ENCODE peak calls at places on chromosome 7, in eight cellular contexts. X is endothelial cell, K is cardiac muscle cell, I is choroid plexus epithelial cell, F is Calu3, N is heart left ventricle, L is hepatocyte, S is colonic mucosa. G is an unnamed sample.

GRCh38 chr7:128920913-128921582 is 10.5 kb upstream of the KCP start:
- DNase-seq in I (no peak), F (no peak), L (no peak), K (no peak), N (peak), S (no peak), X (no peak), G (peak)

GRCh38 chr7:102285541-102286236 is 979 bp upstream of the SH2B2 start:
- DNase-seq in K (no peak), X (no peak), S (no peak), L (no peak), I (no peak), F (no peak), N (no peak), G (no peak)

GRCh38 chr7:84025332-84025927 is 169.2 kb downstream of the SEMA3A start:
- DNase-seq in F (peak), X (no peak), K (peak), S (no peak), L (peak), I (peak), N (peak), G (no peak)

GRCh38 chr7:44891791-44892190 is 6.5 kb upstream of the PURB start:
- DNase-seq in N (no peak), S (no peak), L (no peak), F (peak), X (no peak), I (no peak), K (no peak), G (no peak)

GRCh38 chr7:155369766-155370165 is 72.1 kb downstream of the INSIG1 start:
- DNase-seq in X (no peak), I (no peak), S (no peak), N (no peak), K (no peak), L (no peak), F (no peak), G (no peak)

GRCh38 chr7:124369310-124369709 is 336.4 kb upstream of the TMEM229A start:
- DNase-seq in S (no peak), N (no peak), F (no peak), X (no peak), K (no peak), L (no peak), I (no peak), G (no peak)

GRCh38 chr7:140027866-140028265 is 34.9 kb downstream of the PARP12 start:
- DNase-seq in I (no peak), X (no peak), S (no peak), L (no peak), K (no peak), F (no peak), N (no peak), G (no peak)

GRCh38 chr7:134988161-134988560 is 1.9 kb downstream of the AGBL3 start:
- DNase-seq in X (no peak), N (no peak), K (no peak), L (no peak), I (no peak), F (no peak), S (no peak), G (no peak)

GRCh38 chr7:158795272-158795671 is 34.0 kb downstream of the ESYT2 start:
- DNase-seq in L (no peak), K (no peak), S (no peak), F (no peak), X (no peak), I (no peak), N (no peak), G (no peak)

GRCh38 chr7:131174855-131175254 is 152.8 kb upstream of the MKLN1 start:
- DNase-seq in F (no peak), I (no peak), K (no peak), X (no peak), S (no peak), N (no peak), L (no peak), G (no peak)

GRCh38 chr7:67346126-67346525 is 349.5 kb downstream of the TYW1 start:
- DNase-seq in I (no peak), X (no peak), N (no peak), S (peak), F (no peak), K (no peak), L (no peak), G (no peak)

GRCh38 chr7:16428672-16429071 is 7.3 kb upstream of the CRPPA start:
- DNase-seq in F (peak), X (no peak), K (peak), N (no peak), S (peak), I (peak), L (no peak), G (peak)

GRCh38 chr7:96312502-96312901 is 9.4 kb downstream of the SLC25A13 start:
- DNase-seq in I (no peak), N (no peak), X (no peak), F (no peak), K (no peak), S (no peak), L (no peak), G (no peak)

GRCh38 chr7:128922496-128923410 is 12.2 kb upstream of the KCP start:
- DNase-seq in X (peak), S (no peak), F (no peak), I (no peak), L (no peak), K (no peak), N (peak), G (no peak)

GRCh38 chr7:134618756-134619530 is 27.7 kb upstream of the BPGM start:
- DNase-seq in S (no peak), I (peak), K (peak), L (no peak), N (no peak), F (no peak), X (no peak), G (no peak)

GRCh38 chr7:159141159-159141558 is 3.5 kb downstream of the VIPR2 start:
- DNase-seq in S (no peak), L (no peak), K (no peak), N (peak), I (no peak), X (no peak), F (no peak), G (peak)

GRCh38 chr7:106720641-106721040 is 59.7 kb upstream of the CCDC71L start:
- DNase-seq in L (no peak), S (no peak), N (no peak), K (no peak), F (no peak), X (no peak), I (no peak), G (no peak)

GRCh38 chr7:72053273-72053672 is 358.9 kb downstream of the CALN1 start:
- DNase-seq in X (no peak), N (no peak), S (no peak), L (no peak), I (no peak), F (no peak), K (no peak), G (no peak)

GRCh38 chr7:68063171-68063570 is 1066.5 kb downstream of the TYW1 start:
- DNase-seq in L (peak), K (peak), X (no peak), N (no peak), F (no peak), I (no peak), S (no peak), G (no peak)

GRCh38 chr7:67758551-67758950 is 761.9 kb downstream of the TYW1 start:
- DNase-seq in L (no peak), N (no peak), X (no peak), K (no peak), I (no peak), F (no peak), S (no peak), G (no peak)

GRCh38 chr7:11486271-11486670 is 345.7 kb downstream of the THSD7A start:
- DNase-seq in K (peak), N (no peak), X (no peak), F (no peak), I (peak), L (no peak), S (no peak), G (no peak)

GRCh38 chr7:45088821-45089313 is at the start of gene NACAD:
- DNase-seq in S (no peak), I (no peak), F (no peak), N (peak), K (peak), L (peak), X (no peak), G (peak)

GRCh38 chr7:156120552-156120951 is 308.3 kb upstream of the SHH start:
- DNase-seq in F (no peak), L (no peak), X (no peak), I (no peak), N (no peak), K (no peak), S (no peak), G (no peak)

GRCh38 chr7:8258166-8258565 is 3.8 kb downstream of the ICA1 start:
- DNase-seq in N (no peak), X (no peak), L (no peak), F (no peak), K (no peak), I (no peak), S (no peak), G (no peak)

GRCh38 chr7:17991866-17992648 is 35.6 kb downstream of the PRPS1L1 start:
- DNase-seq in N (no peak), K (no peak), L (no peak), S (peak), I (peak), F (no peak), X (peak), G (no peak)
- TF ChIP-seq CTCF in N (peak), K (peak), L (peak), S (peak), I (peak), F (peak), X (peak), G (no peak)

GRCh38 chr7:25840209-25840792 is 311.7 kb upstream of the NFE2L3 start:
- DNase-seq in F (no peak), L (no peak), K (peak), X (no peak), S (no peak), N (no peak), I (peak), G (no peak)
- TF ChIP-seq CTCF in F (no peak), L (no peak), K (no peak), X (no peak), S (no peak), N (no peak), I (no peak), G (no peak)

GRCh38 chr7:13742719-13743640 is 246.5 kb downstream of the ETV1 start:
- DNase-seq in X (peak), S (peak), L (peak), F (peak), K (peak), I (peak), N (no peak), G (peak)
- TF ChIP-seq CTCF in X (no peak), S (peak), L (peak), F (peak), K (peak), I (peak), N (peak), G (peak)

GRCh38 chr7:5827755-5828154 is 46.3 kb upstream of the RNF216 start:
- DNase-seq in K (peak), N (no peak), I (peak), X (peak), F (peak), L (no peak), S (peak), G (no peak)
- TF ChIP-seq CTCF in K (peak), N (peak), I (peak), X (peak), F (peak), L (peak), S (no peak), G (no peak)

GRCh38 chr7:148296994-148297644 is 293.4 kb upstream of the C7orf33 start:
- DNase-seq in K (no peak), N (no peak), S (no peak), F (no peak), L (no peak), X (no peak), I (no peak), G (no peak)
- TF ChIP-seq CTCF in K (no peak), N (no peak), S (no peak), F (no peak), L (no peak), X (peak), I (no peak), G (no peak)

DNA sequence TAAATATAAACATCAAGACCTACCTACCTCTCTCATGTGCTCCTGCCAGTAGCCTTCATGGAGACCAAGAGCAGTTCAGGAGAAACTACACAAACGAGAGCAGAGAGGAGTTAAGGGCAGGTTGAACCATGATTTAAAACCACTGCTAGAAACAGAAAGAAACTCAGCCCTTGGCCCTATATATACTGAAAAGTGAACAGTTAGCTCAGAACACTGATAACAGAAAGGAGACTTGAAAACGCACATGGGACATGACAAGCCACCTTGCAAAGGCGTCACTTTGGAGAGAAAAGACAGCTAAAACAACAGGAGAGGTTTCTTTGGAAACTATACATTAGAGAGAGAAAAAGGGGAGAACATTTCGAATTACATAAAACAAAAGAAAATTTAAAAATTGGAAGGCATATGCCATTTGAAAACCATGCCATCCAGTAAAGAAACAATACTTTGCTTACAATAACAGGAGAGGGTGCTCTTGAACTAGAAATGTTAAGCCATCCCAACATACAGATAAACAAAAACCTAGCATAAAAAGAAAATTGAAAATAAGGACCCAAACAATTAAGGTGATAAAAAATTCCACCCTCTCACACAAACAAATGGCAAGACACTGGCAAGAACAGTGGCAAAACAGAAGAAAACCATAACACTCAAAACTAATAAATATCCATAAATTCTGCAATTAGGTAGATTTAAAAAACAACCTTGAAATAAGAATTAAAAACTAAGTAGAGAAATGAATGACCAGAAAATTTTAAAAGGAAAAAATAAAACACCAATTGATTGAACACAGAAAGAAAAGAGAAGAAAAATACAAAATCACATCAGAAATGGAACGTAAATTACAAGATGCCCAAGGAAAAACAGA is 232.7 kb downstream of the IMMP2L start:
- DNase-seq in F (no peak), K (peak), I (peak), L (no peak), S (no peak), X (no peak), N (no peak), G (no peak)
- TF ChIP-seq CTCF in F (no peak), K (peak), I (peak), L (peak), S (no peak), X (no peak), N (no peak), G (no peak)